ENCODE peak calls at places on chromosomes 12 and 14, in seven cellular contexts. E, W, B, D, L, F and M are unnamed samples.

GRCh38 chr14:88521818-88522217 is 33.0 kb downstream of the PTPN21 start:
- DNase-seq in E (no peak), W (no peak), B (no peak), D (no peak), L (no peak), F (no peak), M (no peak)

GRCh38 chr12:69900720-69901131 is 75.7 kb downstream of the MYRFL start:
- DNase-seq in E (no peak), W (peak; percentile 45), B (peak; percentile 31), D (peak; percentile 38), L (peak; percentile 77), F (peak; percentile 69), M (peak; percentile 57)

GRCh38 chr12:13000935-13001724 is 1.1 kb upstream of the HEBP1 start:
- DNase-seq in E (peak; percentile 92), W (peak; percentile 18), B (peak; percentile 86), D (peak; percentile 46), L (peak; percentile 46), F (peak; percentile 66), M (peak; percentile 79)

GRCh38 chr12:75476076-75476475 is 4.5 kb upstream of the GLIPR1 start:
- DNase-seq in E (no peak), W (no peak), B (no peak), D (no peak), L (no peak), F (no peak), M (no peak)

GRCh38 chr12:6333566-6333965 is 8.3 kb downstream of the TNFRSF1A start:
- DNase-seq in E (peak; percentile 76), W (no peak), B (no peak), D (no peak), L (no peak), F (no peak), M (no peak)

GRCh38 chr14:95068521-95068920 is 88.8 kb downstream of the DICER1 start:
- DNase-seq in E (no peak), W (no peak), B (no peak), D (no peak), L (no peak), F (no peak), M (no peak)

GRCh38 chr14:34012978-34013713 is 62.3 kb upstream of the EGLN3 start:
- DNase-seq in E (no peak), W (no peak), B (no peak), D (no peak), L (no peak), F (no peak), M (no peak)

GRCh38 chr12:88944403-88944802 is 364.1 kb upstream of the KITLG start:
- DNase-seq in E (no peak), W (peak; percentile 71), B (peak; percentile 10), D (no peak), L (no peak), F (no peak), M (no peak)

GRCh38 chr12:49097381-49097780 is 2.8 kb upstream of the DHH start:
- DNase-seq in E (no peak), W (no peak), B (no peak), D (peak; percentile 6), L (no peak), F (no peak), M (no peak)

GRCh38 chr14:56868660-56869059 is 58.4 kb upstream of the OTX2 start:
- DNase-seq in E (no peak), W (no peak), B (no peak), D (no peak), L (no peak), F (no peak), M (no peak)

GRCh38 chr12:111775205-111776193 is 8.8 kb downstream of the ALDH2 start:
- DNase-seq in E (peak; percentile 93), W (no peak), B (no peak), D (peak; percentile 67), L (peak; percentile 90), F (peak; percentile 88), M (peak; percentile 64)

GRCh38 chr12:93889516-93890202 is 212.5 kb downstream of the CRADD start:
- DNase-seq in E (peak; percentile 78), W (no peak), B (no peak), D (no peak), L (no peak), F (no peak), M (no peak)

DNA sequence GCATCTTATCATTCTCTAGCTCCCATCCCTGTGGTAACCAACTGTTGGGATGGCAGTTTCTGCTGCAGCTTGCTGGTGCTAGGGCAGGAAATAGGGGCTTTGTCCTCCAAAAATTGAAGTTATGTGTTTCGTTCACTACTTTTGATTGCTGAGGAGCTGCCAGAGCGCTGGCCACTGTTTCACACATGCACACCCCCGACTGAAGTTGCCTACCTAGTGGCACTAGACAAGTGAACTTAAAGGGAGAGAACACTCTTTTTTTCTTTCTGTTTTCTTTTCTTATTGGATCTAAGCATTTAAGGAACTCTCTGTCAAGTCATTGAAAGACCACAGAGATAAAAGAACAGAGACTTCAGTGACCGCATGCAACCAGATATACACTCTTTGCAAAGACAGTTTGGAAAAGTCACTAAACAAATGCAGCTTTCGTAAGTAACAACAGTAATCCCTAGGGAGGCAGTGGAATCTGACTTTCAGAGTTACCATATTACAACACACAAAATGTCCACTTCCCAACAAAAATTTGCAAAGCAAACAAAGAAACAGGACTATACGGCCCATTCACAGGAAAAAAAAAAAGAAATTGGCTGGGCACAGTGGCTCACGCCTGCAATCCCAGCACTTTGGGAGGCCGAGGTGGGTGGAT is 12.0 kb downstream of the TFCP2 start:
- DNase-seq in E (no peak), W (no peak), B (no peak), D (no peak), L (no peak), F (no peak), M (no peak)
- TF ChIP-seq POLR2A in E (no peak), W (no peak), B (no peak), D (no peak), L (no peak), F (no peak), M (no peak)

DNA sequence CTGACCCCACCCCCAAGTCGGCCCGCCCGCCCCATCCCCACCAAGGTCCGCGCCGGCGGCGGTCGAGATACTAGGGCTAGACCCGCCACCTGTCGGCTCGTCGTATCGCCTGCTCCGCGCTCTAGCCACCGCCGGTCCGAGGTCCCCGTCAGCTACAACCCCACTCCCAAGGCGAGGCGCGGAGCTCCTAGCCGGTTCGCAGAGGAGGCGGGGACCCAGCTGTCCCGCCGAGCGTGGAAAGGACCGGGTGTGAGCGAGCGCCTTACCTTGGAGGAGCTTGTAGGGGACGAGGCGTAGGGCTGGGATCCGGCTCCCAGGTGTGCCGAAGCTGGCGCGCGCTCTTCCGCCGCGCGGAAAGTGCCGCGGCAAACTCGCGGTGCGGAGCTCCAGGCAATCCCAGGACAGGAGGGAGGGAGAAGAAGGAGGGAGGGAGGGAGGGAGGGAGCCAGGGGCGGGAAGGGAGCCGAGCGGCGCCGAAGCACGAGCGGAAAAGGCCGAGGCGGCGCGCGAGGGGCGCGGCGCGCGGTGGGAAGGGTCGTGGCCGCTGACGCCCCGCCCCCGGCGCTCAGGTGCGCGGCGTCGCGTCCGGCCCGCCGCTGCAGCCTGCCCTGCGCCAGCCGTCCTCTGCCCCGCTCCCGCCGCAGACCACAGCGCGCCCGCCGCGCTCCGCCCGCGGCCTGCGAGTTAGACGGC is at the start of gene PAWR:
- DNase-seq in E (peak; percentile 92), W (peak; percentile 70), B (peak; percentile 59), D (no peak), L (peak; percentile 86), F (peak; percentile 63), M (peak; percentile 60)
- TF ChIP-seq POLR2A in E (no peak), W (peak; percentile 50), B (peak; percentile 75), D (no peak), L (peak; percentile 76), F (no peak), M (no peak)

GRCh38 chr14:22533739-22534359 is 55.2 kb downstream of the DAD1 start:
- DNase-seq in E (no peak), W (no peak), B (no peak), D (no peak), L (no peak), F (no peak), M (no peak)
- TF ChIP-seq POLR2A in E (no peak), W (no peak), B (no peak), D (no peak), L (no peak), F (no peak), M (no peak)

GRCh38 chr14:39025810-39026627 is 77.0 kb downstream of the SEC23A start:
- DNase-seq in E (no peak), W (no peak), B (no peak), D (no peak), L (no peak), F (no peak), M (no peak)

GRCh38 chr14:39033371-39033770 is 69.7 kb downstream of the SEC23A start:
- DNase-seq in E (no peak), W (no peak), B (no peak), D (no peak), L (no peak), F (no peak), M (no peak)

GRCh38 chr14:39030209-39030608 is 72.8 kb downstream of the SEC23A start:
- DNase-seq in E (peak; percentile 69), W (no peak), B (no peak), D (no peak), L (no peak), F (no peak), M (no peak)

GRCh38 chr14:39028620-39029019 is 74.4 kb downstream of the SEC23A start:
- DNase-seq in E (no peak), W (no peak), B (no peak), D (no peak), L (no peak), F (no peak), M (no peak)

GRCh38 chr14:39029789-39030188 is 73.2 kb downstream of the SEC23A start:
- DNase-seq in E (no peak), W (no peak), B (no peak), D (no peak), L (no peak), F (no peak), M (no peak)
- TF ChIP-seq POLR2A in E (no peak), W (no peak), B (no peak), D (no peak), L (no peak), F (no peak), M (no peak)